ENCODE peak calls at places on chromosomes 11 and 22, in eight cellular contexts. One of them, this sample, is unnamed. For H3K79me2, the result is how much of the 10 kb centered on the place peaks cover.

GRCh38 chr11:58625086-58625485 is 2.6 kb downstream of the CNTF start:
- DNase-seq in PC-3: no peak
- DNase-seq in HepG2: no peak
- DNase-seq in neural progenitor cell: no peak
- DNase-seq in HCT116: no peak
- DNase-seq in SK-N-SH: no peak
- DNase-seq in endothelial cell of umbilical vein: no peak
- DNase-seq in H9: no peak
- DNase-seq in this sample: no peak

GRCh38 chr11:124740277-124740882 is 638 bp downstream of the NRGN start:
- DNase-seq in HepG2: no peak
- DNase-seq in SK-N-SH: peak
- DNase-seq in HCT116: no peak
- DNase-seq in H9: peak
- DNase-seq in PC-3: peak
- DNase-seq in neural progenitor cell: peak
- DNase-seq in endothelial cell of umbilical vein: peak
- DNase-seq in this sample: no peak

GRCh38 chr11:68038718-68039525 is at the start of gene TCIRG1:
- DNase-seq in endothelial cell of umbilical vein: peak
- DNase-seq in H9: peak
- DNase-seq in PC-3: peak
- DNase-seq in SK-N-SH: peak
- DNase-seq in HepG2: peak
- DNase-seq in neural progenitor cell: peak
- DNase-seq in HCT116: peak
- DNase-seq in this sample: peak

GRCh38 chr11:68430801-68431200 is 29.8 kb upstream of the PPP6R3 start:
- DNase-seq in SK-N-SH: no peak
- DNase-seq in H9: no peak
- DNase-seq in HepG2: no peak
- DNase-seq in endothelial cell of umbilical vein: no peak
- DNase-seq in neural progenitor cell: no peak
- DNase-seq in PC-3: peak
- DNase-seq in HCT116: no peak
- DNase-seq in this sample: no peak

GRCh38 chr22:42074153-42074750 is at the start of gene PHETA2:
- DNase-seq in H9: peak
- DNase-seq in endothelial cell of umbilical vein: peak
- DNase-seq in HepG2: no peak
- DNase-seq in SK-N-SH: peak
- DNase-seq in PC-3: no peak
- DNase-seq in HCT116: no peak
- DNase-seq in neural progenitor cell: peak
- DNase-seq in this sample: no peak

GRCh38 chr11:45830596-45830995 is 16.7 kb upstream of the CRY2 start:
- DNase-seq in neural progenitor cell: no peak
- DNase-seq in endothelial cell of umbilical vein: no peak
- DNase-seq in PC-3: no peak
- DNase-seq in SK-N-SH: no peak
- DNase-seq in HepG2: no peak
- DNase-seq in HCT116: no peak
- DNase-seq in H9: no peak
- DNase-seq in this sample: no peak

GRCh38 chr11:35619030-35619753 is 932 bp downstream of the FJX1 start:
- DNase-seq in PC-3: peak
- DNase-seq in H9: peak
- DNase-seq in HepG2: no peak
- DNase-seq in neural progenitor cell: peak
- DNase-seq in SK-N-SH: peak
- DNase-seq in endothelial cell of umbilical vein: peak
- DNase-seq in HCT116: no peak
- DNase-seq in this sample: peak

GRCh38 chr11:105767945-105768344 is 158.1 kb downstream of the GRIA4 start:
- DNase-seq in SK-N-SH: no peak
- DNase-seq in endothelial cell of umbilical vein: no peak
- DNase-seq in PC-3: no peak
- DNase-seq in HepG2: no peak
- DNase-seq in HCT116: no peak
- DNase-seq in neural progenitor cell: no peak
- DNase-seq in H9: no peak
- DNase-seq in this sample: no peak

GRCh38 chr11:99505831-99506230 is 485.1 kb downstream of the CNTN5 start:
- DNase-seq in HCT116: no peak
- DNase-seq in HepG2: no peak
- DNase-seq in PC-3: no peak
- DNase-seq in endothelial cell of umbilical vein: no peak
- DNase-seq in SK-N-SH: no peak
- DNase-seq in neural progenitor cell: no peak
- DNase-seq in H9: no peak
- DNase-seq in this sample: no peak

GRCh38 chr11:14253437-14253836 is 105.5 kb downstream of the RRAS2 start:
- DNase-seq in endothelial cell of umbilical vein: no peak
- DNase-seq in HepG2: no peak
- DNase-seq in neural progenitor cell: no peak
- DNase-seq in H9: no peak
- DNase-seq in PC-3: no peak
- DNase-seq in SK-N-SH: no peak
- DNase-seq in HCT116: no peak
- DNase-seq in this sample: no peak

GRCh38 chr11:78914503-78914902 is 339.8 kb upstream of the NARS2 start:
- DNase-seq in neural progenitor cell: no peak
- DNase-seq in endothelial cell of umbilical vein: no peak
- DNase-seq in PC-3: no peak
- DNase-seq in SK-N-SH: no peak
- DNase-seq in HepG2: no peak
- DNase-seq in H9: no peak
- DNase-seq in HCT116: no peak
- DNase-seq in this sample: no peak

GRCh38 chr22:19358703-19359553 is 67.4 kb upstream of the CLTCL1 start:
- DNase-seq in SK-N-SH: no peak
- DNase-seq in neural progenitor cell: no peak
- DNase-seq in H9: no peak
- DNase-seq in HepG2: no peak
- DNase-seq in endothelial cell of umbilical vein: no peak
- DNase-seq in HCT116: no peak
- DNase-seq in PC-3: no peak
- DNase-seq in this sample: no peak

GRCh38 chr22:42889290-42889689 is 32.2 kb upstream of the ARFGAP3 start:
- DNase-seq in neural progenitor cell: no peak
- DNase-seq in endothelial cell of umbilical vein: no peak
- DNase-seq in SK-N-SH: no peak
- DNase-seq in H9: no peak
- DNase-seq in PC-3: no peak
- DNase-seq in HCT116: no peak
- DNase-seq in HepG2: no peak
- DNase-seq in this sample: no peak

GRCh38 chr11:91837649-91838330 is 386.8 kb upstream of the FAT3 start:
- DNase-seq in PC-3: no peak
- DNase-seq in neural progenitor cell: no peak
- DNase-seq in HCT116: no peak
- DNase-seq in HepG2: no peak
- DNase-seq in SK-N-SH: no peak
- DNase-seq in H9: no peak
- DNase-seq in endothelial cell of umbilical vein: no peak
- DNase-seq in this sample: no peak

GRCh38 chr11:85483861-85484260 is 143.3 kb downstream of the DLG2 start:
- DNase-seq in neural progenitor cell: no peak
- DNase-seq in PC-3: no peak
- DNase-seq in HCT116: no peak
- DNase-seq in HepG2: no peak
- DNase-seq in H9: no peak
- DNase-seq in SK-N-SH: no peak
- DNase-seq in endothelial cell of umbilical vein: peak
- DNase-seq in this sample: peak

GRCh38 chr11:44805596-44805995 is 78.8 kb downstream of the TSPAN18 start:
- DNase-seq in endothelial cell of umbilical vein: no peak
- DNase-seq in HepG2: no peak
- DNase-seq in neural progenitor cell: no peak
- DNase-seq in PC-3: no peak
- DNase-seq in HCT116: no peak
- DNase-seq in H9: no peak
- DNase-seq in SK-N-SH: no peak
- DNase-seq in this sample: peak

GRCh38 chr11:44805152-44805461 is 78.3 kb downstream of the TSPAN18 start:
- DNase-seq in PC-3: no peak
- DNase-seq in H9: no peak
- DNase-seq in endothelial cell of umbilical vein: no peak
- DNase-seq in neural progenitor cell: no peak
- DNase-seq in HCT116: no peak
- DNase-seq in SK-N-SH: no peak
- DNase-seq in HepG2: no peak
- DNase-seq in this sample: no peak

GRCh38 chr11:44804449-44805151 is 77.8 kb downstream of the TSPAN18 start:
- DNase-seq in HCT116: no peak
- DNase-seq in neural progenitor cell: no peak
- DNase-seq in endothelial cell of umbilical vein: no peak
- DNase-seq in HepG2: no peak
- DNase-seq in PC-3: no peak
- DNase-seq in H9: no peak
- DNase-seq in SK-N-SH: no peak
- DNase-seq in this sample: peak

GRCh38 chr11:44808053-44808753 is 81.4 kb downstream of the TSPAN18 start:
- DNase-seq in PC-3: no peak
- DNase-seq in SK-N-SH: no peak
- DNase-seq in endothelial cell of umbilical vein: no peak
- DNase-seq in H9: no peak
- DNase-seq in HepG2: no peak
- DNase-seq in neural progenitor cell: no peak
- DNase-seq in HCT116: no peak
- DNase-seq in this sample: no peak

DNA sequence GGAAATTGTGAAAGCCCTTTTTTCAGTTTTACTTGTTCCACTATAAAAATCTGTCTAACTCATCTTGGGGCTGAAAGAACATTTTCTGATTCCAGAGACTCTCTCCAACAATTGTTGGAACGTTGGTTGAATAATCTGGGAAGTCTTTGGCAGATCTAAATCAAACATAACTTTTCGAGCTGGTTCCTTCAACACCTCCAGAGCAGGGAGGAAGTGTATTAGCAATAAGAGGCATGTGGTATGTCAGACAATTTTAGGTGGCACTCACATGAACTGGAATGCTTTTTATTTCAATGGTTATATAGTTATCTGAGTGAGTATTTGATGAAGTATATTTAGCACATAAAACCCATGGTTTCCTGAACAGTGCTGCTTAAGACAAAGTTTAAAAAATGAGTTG is 79.9 kb downstream of the TSPAN18 start:
- DNase-seq in SK-N-SH: no peak
- DNase-seq in neural progenitor cell: no peak
- DNase-seq in PC-3: no peak
- DNase-seq in H9: no peak
- DNase-seq in HepG2: no peak
- DNase-seq in endothelial cell of umbilical vein: no peak
- DNase-seq in HCT116: no peak
- DNase-seq in this sample: no peak
- H3K9ac ChIP-seq in SK-N-SH: no peak
- H3K9ac ChIP-seq in neural progenitor cell: no peak
- H3K9ac ChIP-seq in PC-3: no peak
- H3K9ac ChIP-seq in H9: no peak
- H3K9ac ChIP-seq in HepG2: no peak
- H3K9ac ChIP-seq in endothelial cell of umbilical vein: no peak
- H3K9ac ChIP-seq in HCT116: no peak
- H3K9ac ChIP-seq in this sample: no peak

DNA sequence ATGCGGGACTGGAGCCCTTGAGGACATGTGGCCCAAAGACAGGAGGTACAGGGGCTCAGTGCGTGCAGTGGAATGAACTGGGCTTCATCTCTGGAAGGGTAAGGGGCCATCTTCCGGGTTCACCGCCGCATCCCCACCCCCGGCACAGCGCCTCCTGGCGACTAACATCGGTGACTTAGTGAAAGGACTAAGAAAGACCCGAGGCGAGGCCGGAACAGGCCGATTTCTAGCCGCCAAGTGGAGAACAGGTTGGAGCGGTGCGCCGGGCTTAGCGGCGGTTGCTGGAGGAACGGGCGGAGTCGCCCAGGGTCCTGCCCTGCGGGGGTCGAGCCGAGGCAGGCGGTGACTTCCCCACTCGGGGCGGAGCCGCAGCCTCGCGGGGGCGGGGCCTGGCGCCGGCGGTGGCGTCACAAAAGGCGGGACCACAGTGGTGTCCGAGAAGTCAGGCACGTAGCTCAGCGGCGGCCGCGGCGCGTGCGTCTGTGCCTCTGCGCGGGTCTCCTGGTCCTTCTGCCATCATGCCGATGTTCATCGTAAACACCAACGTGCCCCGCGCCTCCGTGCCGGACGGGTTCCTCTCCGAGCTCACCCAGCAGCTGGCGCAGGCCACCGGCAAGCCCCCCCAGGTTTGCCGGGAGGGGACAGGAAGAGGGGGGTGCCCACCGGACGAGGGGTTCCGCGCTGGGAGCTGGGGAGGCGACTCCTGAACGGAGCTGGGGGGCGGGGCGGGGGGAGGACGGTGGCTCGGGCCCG is at the start of gene MIF:
- DNase-seq in SK-N-SH: peak
- DNase-seq in PC-3: peak
- DNase-seq in HepG2: peak
- DNase-seq in H9: peak
- DNase-seq in neural progenitor cell: peak
- DNase-seq in HCT116: peak
- DNase-seq in endothelial cell of umbilical vein: peak
- DNase-seq in this sample: peak
- TF ChIP-seq CTCF in SK-N-SH: peak
- TF ChIP-seq CTCF in PC-3: peak
- TF ChIP-seq CTCF in HepG2: peak
- TF ChIP-seq CTCF in H9: peak
- TF ChIP-seq CTCF in neural progenitor cell: peak
- TF ChIP-seq CTCF in HCT116: peak
- TF ChIP-seq CTCF in endothelial cell of umbilical vein: peak
- TF ChIP-seq CTCF in this sample: peak

GRCh38 chr11:34308049-34308692 is 49.6 kb downstream of the ABTB2 start:
- DNase-seq in HCT116: peak
- DNase-seq in HepG2: no peak
- DNase-seq in SK-N-SH: no peak
- DNase-seq in neural progenitor cell: no peak
- DNase-seq in endothelial cell of umbilical vein: no peak
- DNase-seq in H9: no peak
- DNase-seq in PC-3: peak
- DNase-seq in this sample: no peak
- H3K79me2 ChIP-seq in HCT116: under half
- H3K79me2 ChIP-seq in HepG2: under half
- H3K79me2 ChIP-seq in SK-N-SH: under half
- H3K79me2 ChIP-seq in neural progenitor cell: under half
- H3K79me2 ChIP-seq in endothelial cell of umbilical vein: under half
- H3K79me2 ChIP-seq in H9: under half
- H3K79me2 ChIP-seq in PC-3: under half
- H3K79me2 ChIP-seq in this sample: under half

DNA sequence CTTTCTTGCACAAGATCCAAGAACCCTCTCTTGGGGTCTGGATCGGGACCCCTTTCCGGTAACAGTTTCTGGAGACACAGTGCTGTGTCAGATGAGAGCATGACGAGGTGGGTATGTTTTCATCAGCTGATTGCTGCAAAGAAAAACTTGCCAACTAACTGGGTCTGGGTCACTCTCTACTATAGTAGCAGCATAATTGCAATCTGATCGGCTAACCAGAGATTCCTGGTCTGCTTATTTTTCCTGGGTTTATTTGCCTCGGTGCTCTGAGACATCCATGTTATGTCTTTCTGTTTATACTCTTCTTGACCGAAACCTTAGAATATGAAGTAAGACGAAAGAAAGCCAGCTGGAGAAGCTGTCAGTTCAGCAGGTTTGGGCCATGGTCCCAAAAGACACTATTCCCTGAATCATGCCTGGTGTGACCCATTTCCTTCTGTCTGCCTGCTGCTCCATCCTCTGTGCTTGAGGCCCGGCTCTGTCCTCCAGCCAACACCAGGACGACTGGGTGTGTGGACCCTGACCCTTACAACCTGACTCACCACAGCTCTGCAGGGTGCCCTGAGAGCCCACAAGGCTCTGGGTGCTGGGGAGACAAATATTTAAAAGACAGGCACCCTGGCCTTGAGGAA is 24.1 kb upstream of the CLMP start:
- DNase-seq in H9: no peak
- DNase-seq in HCT116: no peak
- DNase-seq in SK-N-SH: no peak
- DNase-seq in PC-3: no peak
- DNase-seq in neural progenitor cell: no peak
- DNase-seq in HepG2: no peak
- DNase-seq in endothelial cell of umbilical vein: no peak
- DNase-seq in this sample: no peak
- H3K9ac ChIP-seq in H9: no peak
- H3K9ac ChIP-seq in HCT116: no peak
- H3K9ac ChIP-seq in SK-N-SH: peak
- H3K9ac ChIP-seq in PC-3: no peak
- H3K9ac ChIP-seq in neural progenitor cell: no peak
- H3K9ac ChIP-seq in HepG2: no peak
- H3K9ac ChIP-seq in endothelial cell of umbilical vein: no peak
- H3K9ac ChIP-seq in this sample: no peak